ENCODE peak calls at places on chromosomes 3 and 15, in ten cellular contexts. One of them, this sample, is unnamed.

GRCh38 chr15:52463638-52464037 is 65.0 kb downstream of the MYO5A start:
- DNase-seq in astrocyte of the spinal cord: no peak
- DNase-seq in hepatocyte: no peak
- DNase-seq in HepG2: no peak
- DNase-seq in cardiac fibroblast: no peak
- DNase-seq in kidney: no peak
- DNase-seq in breast epithelium: no peak
- DNase-seq in heart right ventricle: no peak
- DNase-seq in adrenal gland: no peak
- DNase-seq in GM12865: peak
- DNase-seq in this sample: peak

GRCh38 chr15:79154491-79155182 is 64.1 kb upstream of the RASGRF1 start:
- DNase-seq in GM12865: no peak
- DNase-seq in hepatocyte: no peak
- DNase-seq in cardiac fibroblast: no peak
- DNase-seq in HepG2: no peak
- DNase-seq in astrocyte of the spinal cord: no peak
- DNase-seq in breast epithelium: no peak
- DNase-seq in adrenal gland: no peak
- DNase-seq in heart right ventricle: no peak
- DNase-seq in kidney: no peak
- DNase-seq in this sample: no peak

GRCh38 chr3:149881879-149882278 is 68.9 kb downstream of the RNF13 start:
- DNase-seq in GM12865: no peak
- DNase-seq in astrocyte of the spinal cord: no peak
- DNase-seq in adrenal gland: no peak
- DNase-seq in kidney: no peak
- DNase-seq in breast epithelium: no peak
- DNase-seq in cardiac fibroblast: no peak
- DNase-seq in hepatocyte: no peak
- DNase-seq in HepG2: no peak
- DNase-seq in heart right ventricle: no peak
- DNase-seq in this sample: no peak

GRCh38 chr3:120767106-120767505 is 24.6 kb downstream of the GTF2E1 start:
- DNase-seq in heart right ventricle: no peak
- DNase-seq in breast epithelium: no peak
- DNase-seq in HepG2: no peak
- DNase-seq in hepatocyte: peak
- DNase-seq in astrocyte of the spinal cord: peak
- DNase-seq in kidney: no peak
- DNase-seq in cardiac fibroblast: no peak
- DNase-seq in adrenal gland: no peak
- DNase-seq in GM12865: no peak
- DNase-seq in this sample: peak

GRCh38 chr15:92392966-92393286 is 755 bp upstream of the ST8SIA2 start:
- DNase-seq in HepG2: no peak
- DNase-seq in breast epithelium: no peak
- DNase-seq in cardiac fibroblast: no peak
- DNase-seq in adrenal gland: no peak
- DNase-seq in GM12865: no peak
- DNase-seq in hepatocyte: no peak
- DNase-seq in heart right ventricle: no peak
- DNase-seq in kidney: no peak
- DNase-seq in astrocyte of the spinal cord: no peak
- DNase-seq in this sample: no peak

GRCh38 chr15:69852482-69853275 is 245.0 kb downstream of the TLE3 start:
- DNase-seq in GM12865: no peak
- DNase-seq in adrenal gland: no peak
- DNase-seq in heart right ventricle: no peak
- DNase-seq in cardiac fibroblast: peak
- DNase-seq in kidney: no peak
- DNase-seq in hepatocyte: no peak
- DNase-seq in astrocyte of the spinal cord: peak
- DNase-seq in breast epithelium: no peak
- DNase-seq in HepG2: no peak
- DNase-seq in this sample: no peak

GRCh38 chr3:184145120-184145524 is 10.0 kb downstream of the EIF2B5 start:
- DNase-seq in kidney: peak
- DNase-seq in astrocyte of the spinal cord: peak
- DNase-seq in HepG2: peak
- DNase-seq in heart right ventricle: peak
- DNase-seq in hepatocyte: peak
- DNase-seq in breast epithelium: peak
- DNase-seq in adrenal gland: peak
- DNase-seq in GM12865: peak
- DNase-seq in cardiac fibroblast: peak
- DNase-seq in this sample: peak

GRCh38 chr3:28935141-28935540 is 345.7 kb upstream of the RBMS3 start:
- DNase-seq in breast epithelium: no peak
- DNase-seq in adrenal gland: no peak
- DNase-seq in HepG2: no peak
- DNase-seq in astrocyte of the spinal cord: no peak
- DNase-seq in heart right ventricle: no peak
- DNase-seq in cardiac fibroblast: no peak
- DNase-seq in kidney: no peak
- DNase-seq in hepatocyte: no peak
- DNase-seq in GM12865: peak
- DNase-seq in this sample: no peak

GRCh38 chr3:168511428-168512014 is 415.8 kb upstream of the GOLIM4 start:
- DNase-seq in kidney: no peak
- DNase-seq in heart right ventricle: no peak
- DNase-seq in breast epithelium: no peak
- DNase-seq in astrocyte of the spinal cord: peak
- DNase-seq in HepG2: no peak
- DNase-seq in cardiac fibroblast: peak
- DNase-seq in adrenal gland: no peak
- DNase-seq in GM12865: peak
- DNase-seq in hepatocyte: peak
- DNase-seq in this sample: peak

GRCh38 chr15:40150163-40150925 is 10.5 kb upstream of the BUB1B start:
- DNase-seq in cardiac fibroblast: peak
- DNase-seq in kidney: peak
- DNase-seq in GM12865: no peak
- DNase-seq in adrenal gland: peak
- DNase-seq in HepG2: peak
- DNase-seq in hepatocyte: peak
- DNase-seq in astrocyte of the spinal cord: peak
- DNase-seq in breast epithelium: peak
- DNase-seq in heart right ventricle: no peak
- DNase-seq in this sample: peak

GRCh38 chr3:112629425-112629824 is 11.5 kb downstream of the CCDC80 start:
- DNase-seq in breast epithelium: peak
- DNase-seq in cardiac fibroblast: peak
- DNase-seq in adrenal gland: peak
- DNase-seq in HepG2: no peak
- DNase-seq in kidney: no peak
- DNase-seq in heart right ventricle: peak
- DNase-seq in astrocyte of the spinal cord: peak
- DNase-seq in GM12865: peak
- DNase-seq in hepatocyte: peak
- DNase-seq in this sample: peak

GRCh38 chr3:34634939-34635338 is 836.5 kb downstream of the PDCD6IP start:
- DNase-seq in adrenal gland: no peak
- DNase-seq in HepG2: no peak
- DNase-seq in GM12865: no peak
- DNase-seq in cardiac fibroblast: no peak
- DNase-seq in breast epithelium: no peak
- DNase-seq in astrocyte of the spinal cord: no peak
- DNase-seq in kidney: no peak
- DNase-seq in hepatocyte: no peak
- DNase-seq in heart right ventricle: no peak
- DNase-seq in this sample: no peak

GRCh38 chr3:47847256-47847655 is 44.3 kb downstream of the DHX30 start:
- DNase-seq in GM12865: no peak
- DNase-seq in cardiac fibroblast: no peak
- DNase-seq in adrenal gland: no peak
- DNase-seq in heart right ventricle: no peak
- DNase-seq in astrocyte of the spinal cord: no peak
- DNase-seq in kidney: peak
- DNase-seq in HepG2: no peak
- DNase-seq in hepatocyte: no peak
- DNase-seq in breast epithelium: no peak
- DNase-seq in this sample: no peak

GRCh38 chr15:48671381-48672022 is 26.0 kb upstream of the FBN1 start:
- DNase-seq in hepatocyte: no peak
- DNase-seq in GM12865: no peak
- DNase-seq in breast epithelium: no peak
- DNase-seq in heart right ventricle: peak
- DNase-seq in adrenal gland: peak
- DNase-seq in HepG2: no peak
- DNase-seq in kidney: no peak
- DNase-seq in cardiac fibroblast: peak
- DNase-seq in astrocyte of the spinal cord: peak
- DNase-seq in this sample: peak

DNA sequence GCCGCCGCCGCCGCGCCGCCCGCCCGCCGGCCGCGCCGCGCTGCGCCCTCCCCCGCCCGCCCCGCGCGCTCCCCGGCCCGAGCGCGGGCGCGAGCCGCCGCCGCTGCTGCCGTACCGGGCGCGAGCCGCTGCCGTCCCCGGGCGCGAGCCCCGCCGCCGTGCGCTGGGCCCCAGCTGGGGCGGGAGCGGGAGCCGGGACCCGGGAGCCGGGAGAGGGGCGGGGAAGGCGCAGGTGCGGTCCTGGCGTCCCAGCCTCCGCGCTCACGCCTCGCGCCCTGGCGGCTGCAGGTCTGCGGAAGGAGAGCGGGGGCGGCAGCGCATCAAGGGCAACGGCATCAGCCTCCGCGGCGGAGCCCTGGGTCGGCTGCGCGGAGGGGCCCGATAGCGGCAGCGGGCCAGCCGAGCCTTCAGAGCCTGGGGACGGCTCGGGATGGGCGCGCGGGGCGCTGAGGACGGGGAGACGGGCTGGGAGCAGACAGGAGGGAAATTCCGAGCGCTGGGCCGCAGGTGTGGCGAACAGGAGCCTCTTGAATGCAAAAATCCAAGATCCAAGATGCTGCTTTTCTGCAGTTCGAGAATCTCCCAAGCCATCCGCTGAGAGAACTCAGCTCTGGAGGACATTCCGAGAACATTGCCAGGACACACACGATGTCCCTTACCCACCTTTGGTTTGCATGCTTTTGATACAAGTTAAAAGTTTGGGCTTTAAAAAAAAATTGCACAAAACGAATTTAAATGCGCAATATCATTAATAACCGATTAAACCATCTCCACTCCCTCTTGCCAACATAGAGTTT is 251.1 kb downstream of the TJP1 start:
- DNase-seq in breast epithelium: no peak
- DNase-seq in kidney: peak
- DNase-seq in adrenal gland: no peak
- DNase-seq in cardiac fibroblast: peak
- DNase-seq in hepatocyte: peak
- DNase-seq in HepG2: no peak
- DNase-seq in heart right ventricle: no peak
- DNase-seq in GM12865: no peak
- DNase-seq in astrocyte of the spinal cord: no peak
- DNase-seq in this sample: no peak
- H3K4me3 ChIP-seq in breast epithelium: peak
- H3K4me3 ChIP-seq in kidney: peak
- H3K4me3 ChIP-seq in adrenal gland: no peak
- H3K4me3 ChIP-seq in cardiac fibroblast: no peak
- H3K4me3 ChIP-seq in hepatocyte: peak
- H3K4me3 ChIP-seq in HepG2: no peak
- H3K4me3 ChIP-seq in heart right ventricle: peak
- H3K4me3 ChIP-seq in GM12865: no peak
- H3K4me3 ChIP-seq in astrocyte of the spinal cord: no peak
- H3K4me3 ChIP-seq in this sample: no peak

DNA sequence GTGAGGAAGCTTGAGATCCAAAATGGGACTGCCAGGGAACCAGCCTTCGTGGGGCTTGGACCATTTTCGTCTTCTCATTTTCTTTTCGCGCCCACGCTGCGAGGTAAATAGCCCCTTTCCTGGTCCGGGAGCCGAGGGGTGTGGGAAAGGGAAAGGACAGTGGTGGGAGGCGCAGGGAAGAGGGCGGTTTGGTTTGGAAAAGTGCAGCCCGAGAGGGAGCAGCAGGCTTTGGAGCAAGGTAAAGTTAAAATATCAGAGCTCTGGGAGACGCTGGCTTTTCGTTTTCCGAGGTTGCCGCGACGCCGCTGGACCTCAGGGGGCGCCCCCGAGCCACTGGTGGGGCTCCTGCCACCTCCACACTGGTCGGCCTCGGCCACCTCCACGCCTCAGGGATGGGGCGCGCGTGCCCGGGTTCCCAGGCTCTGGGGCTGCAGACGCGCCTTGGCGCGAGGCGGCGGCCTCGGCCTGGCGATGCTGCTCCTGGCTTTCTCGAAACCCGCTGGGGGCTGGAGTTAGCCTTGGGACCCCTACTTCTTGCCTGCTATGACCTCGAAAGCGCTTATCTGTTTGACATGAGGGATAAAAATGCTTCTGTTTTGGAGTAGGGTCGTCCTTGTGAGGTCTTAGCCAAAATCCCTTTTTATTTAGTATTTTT is 3.2 kb downstream of the PTPRG start:
- DNase-seq in GM12865: peak
- DNase-seq in heart right ventricle: peak
- DNase-seq in cardiac fibroblast: peak
- DNase-seq in hepatocyte: peak
- DNase-seq in breast epithelium: peak
- DNase-seq in HepG2: no peak
- DNase-seq in astrocyte of the spinal cord: peak
- DNase-seq in adrenal gland: peak
- DNase-seq in kidney: peak
- DNase-seq in this sample: peak
- TF ChIP-seq CTCF in GM12865: peak
- TF ChIP-seq CTCF in heart right ventricle: peak
- TF ChIP-seq CTCF in cardiac fibroblast: peak
- TF ChIP-seq CTCF in hepatocyte: peak
- TF ChIP-seq CTCF in breast epithelium: peak
- TF ChIP-seq CTCF in HepG2: peak
- TF ChIP-seq CTCF in astrocyte of the spinal cord: peak
- TF ChIP-seq CTCF in adrenal gland: peak
- TF ChIP-seq CTCF in kidney: peak
- TF ChIP-seq CTCF in this sample: peak

GRCh38 chr3:15973414-15973813 is 175.6 kb upstream of the ANKRD28 start:
- DNase-seq in breast epithelium: no peak
- DNase-seq in cardiac fibroblast: no peak
- DNase-seq in heart right ventricle: no peak
- DNase-seq in GM12865: no peak
- DNase-seq in HepG2: no peak
- DNase-seq in adrenal gland: no peak
- DNase-seq in hepatocyte: no peak
- DNase-seq in kidney: no peak
- DNase-seq in astrocyte of the spinal cord: no peak
- DNase-seq in this sample: no peak
- H3K4me3 ChIP-seq in breast epithelium: no peak
- H3K4me3 ChIP-seq in cardiac fibroblast: no peak
- H3K4me3 ChIP-seq in heart right ventricle: no peak
- H3K4me3 ChIP-seq in GM12865: no peak
- H3K4me3 ChIP-seq in HepG2: no peak
- H3K4me3 ChIP-seq in adrenal gland: no peak
- H3K4me3 ChIP-seq in hepatocyte: no peak
- H3K4me3 ChIP-seq in kidney: no peak
- H3K4me3 ChIP-seq in astrocyte of the spinal cord: no peak
- H3K4me3 ChIP-seq in this sample: no peak

DNA sequence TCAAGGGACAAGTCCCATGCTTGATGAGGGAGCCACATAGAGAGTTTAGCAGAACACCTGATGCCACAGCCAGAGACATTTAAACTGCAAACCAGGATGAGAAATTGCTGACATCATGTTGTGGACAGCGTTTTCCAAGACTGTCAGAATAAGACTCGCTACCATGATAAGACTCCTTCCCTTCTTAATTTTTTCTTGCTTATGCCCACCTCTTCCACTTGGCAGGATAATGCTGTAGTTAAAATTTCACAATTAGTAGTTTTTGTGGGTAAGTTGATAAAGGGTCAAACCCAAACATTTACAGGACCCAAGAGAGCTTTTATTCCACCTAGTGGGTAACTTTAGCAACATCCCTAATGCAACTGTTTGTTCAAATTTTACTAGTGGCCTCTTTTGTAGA is 3.0 kb upstream of the PIAS1 start:
- DNase-seq in cardiac fibroblast: no peak
- DNase-seq in astrocyte of the spinal cord: no peak
- DNase-seq in GM12865: peak
- DNase-seq in heart right ventricle: no peak
- DNase-seq in HepG2: no peak
- DNase-seq in adrenal gland: no peak
- DNase-seq in breast epithelium: no peak
- DNase-seq in kidney: no peak
- DNase-seq in hepatocyte: no peak
- DNase-seq in this sample: no peak
- TF ChIP-seq CTCF in cardiac fibroblast: no peak
- TF ChIP-seq CTCF in astrocyte of the spinal cord: no peak
- TF ChIP-seq CTCF in GM12865: no peak
- TF ChIP-seq CTCF in heart right ventricle: no peak
- TF ChIP-seq CTCF in HepG2: no peak
- TF ChIP-seq CTCF in adrenal gland: no peak
- TF ChIP-seq CTCF in breast epithelium: no peak
- TF ChIP-seq CTCF in kidney: no peak
- TF ChIP-seq CTCF in hepatocyte: peak
- TF ChIP-seq CTCF in this sample: no peak

This sample was measured in foreskin fibroblast.